ENCODE peak calls at places on chromosomes 4 and X, in four cellular contexts. One of them, this sample, is unnamed. For H3K4me1 and H3K36me3, the result is how much of the 10 kb centered on the place peaks cover.

GRCh38 chr4:187908079-187908501 is 87.5 kb upstream of the ZFP42 start:
- DNase-seq in breast epithelium: no peak
- DNase-seq in DND-41: no peak
- DNase-seq in neuronal stem cell: no peak
- DNase-seq in this sample: no peak

GRCh38 chr4:151629097-151629783 is 131.6 kb downstream of the GATB start:
- DNase-seq in breast epithelium: no peak
- DNase-seq in DND-41: no peak
- DNase-seq in neuronal stem cell: no peak
- DNase-seq in this sample: no peak

GRCh38 chrX:18354369-18355329 is at the start of gene SCML2:
- DNase-seq in breast epithelium: no peak
- DNase-seq in DND-41: no peak
- DNase-seq in neuronal stem cell: peak
- DNase-seq in this sample: peak

GRCh38 chrX:100695302-100695701 is 36.6 kb downstream of the SYTL4 start:
- DNase-seq in breast epithelium: no peak
- DNase-seq in DND-41: no peak
- DNase-seq in neuronal stem cell: no peak
- DNase-seq in this sample: no peak

GRCh38 chr4:6332042-6332668 is 62.5 kb downstream of the WFS1 start:
- DNase-seq in breast epithelium: no peak
- DNase-seq in DND-41: no peak
- DNase-seq in neuronal stem cell: peak
- DNase-seq in this sample: no peak

GRCh38 chr4:48243897-48244296 is 25.7 kb downstream of the TEC start:
- DNase-seq in breast epithelium: no peak
- DNase-seq in DND-41: no peak
- DNase-seq in neuronal stem cell: no peak
- DNase-seq in this sample: no peak

GRCh38 chr4:48899950-48900349 is 6.6 kb downstream of the OCIAD2 start:
- DNase-seq in breast epithelium: no peak
- DNase-seq in DND-41: no peak
- DNase-seq in neuronal stem cell: no peak
- DNase-seq in this sample: no peak

GRCh38 chr4:22090655-22091350 is 142.2 kb upstream of the KCNIP4 start:
- DNase-seq in breast epithelium: no peak
- DNase-seq in DND-41: no peak
- DNase-seq in neuronal stem cell: no peak
- DNase-seq in this sample: no peak

GRCh38 chr4:112840061-112840460 is 203.1 kb downstream of the LARP7 start:
- DNase-seq in breast epithelium: no peak
- DNase-seq in DND-41: no peak
- DNase-seq in neuronal stem cell: no peak
- DNase-seq in this sample: no peak

GRCh38 chr4:7111441-7111840 is 43.6 kb upstream of the GRPEL1 start:
- DNase-seq in breast epithelium: no peak
- DNase-seq in DND-41: no peak
- DNase-seq in neuronal stem cell: no peak
- DNase-seq in this sample: no peak

GRCh38 chr4:8010618-8011017 is 71.0 kb upstream of the AFAP1 start:
- DNase-seq in breast epithelium: no peak
- DNase-seq in DND-41: no peak
- DNase-seq in neuronal stem cell: peak
- DNase-seq in this sample: no peak

GRCh38 chr4:41280010-41280409 is 23.3 kb downstream of the UCHL1 start:
- DNase-seq in breast epithelium: no peak
- DNase-seq in DND-41: no peak
- DNase-seq in neuronal stem cell: no peak
- DNase-seq in this sample: no peak

GRCh38 chr4:109657854-109658253 is 45.4 kb downstream of the CASP6 start:
- DNase-seq in breast epithelium: no peak
- DNase-seq in DND-41: no peak
- DNase-seq in neuronal stem cell: no peak
- DNase-seq in this sample: no peak

GRCh38 chr4:135368826-135369225 is 1167.2 kb upstream of the PABPC4L start:
- DNase-seq in breast epithelium: no peak
- DNase-seq in DND-41: no peak
- DNase-seq in neuronal stem cell: no peak
- DNase-seq in this sample: no peak

GRCh38 chrX:66675541-66675940 is 36.7 kb upstream of the EDA2R start:
- DNase-seq in breast epithelium: no peak
- DNase-seq in DND-41: no peak
- DNase-seq in neuronal stem cell: no peak
- DNase-seq in this sample: no peak

GRCh38 chr4:39166670-39167069 is 15.7 kb upstream of the WDR19 start:
- DNase-seq in breast epithelium: no peak
- DNase-seq in DND-41: no peak
- DNase-seq in neuronal stem cell: no peak
- DNase-seq in this sample: no peak

GRCh38 chrX:116204947-116205346 is 34.4 kb downstream of the AGTR2 start:
- DNase-seq in breast epithelium: no peak
- DNase-seq in DND-41: no peak
- DNase-seq in neuronal stem cell: peak
- DNase-seq in this sample: no peak

GRCh38 chr4:182698212-182698611 is 219.0 kb downstream of the DCTD start:
- DNase-seq in breast epithelium: no peak
- DNase-seq in DND-41: no peak
- DNase-seq in neuronal stem cell: no peak
- DNase-seq in this sample: no peak

GRCh38 chr4:112897548-112897947 is 151.9 kb upstream of the ANK2 start:
- DNase-seq in breast epithelium: no peak
- DNase-seq in DND-41: no peak
- DNase-seq in neuronal stem cell: no peak
- DNase-seq in this sample: no peak

GRCh38 chr4:47662975-47663374 is 174.9 kb downstream of the CORIN start:
- DNase-seq in breast epithelium: no peak
- DNase-seq in DND-41: peak
- DNase-seq in neuronal stem cell: no peak
- DNase-seq in this sample: no peak

GRCh38 chr4:189806506-189806905 is 134.2 kb upstream of the FRG1 start:
- DNase-seq in breast epithelium: no peak
- DNase-seq in DND-41: no peak
- DNase-seq in neuronal stem cell: no peak
- DNase-seq in this sample: no peak

GRCh38 chrX:112746812-112747630 is 67.3 kb upstream of the LHFPL1 start:
- DNase-seq in breast epithelium: no peak
- DNase-seq in DND-41: no peak
- DNase-seq in neuronal stem cell: no peak
- DNase-seq in this sample: no peak

GRCh38 chrX:146435472-146435871 is 374.1 kb upstream of the CXorf51B start:
- DNase-seq in breast epithelium: no peak
- DNase-seq in DND-41: no peak
- DNase-seq in neuronal stem cell: no peak
- DNase-seq in this sample: no peak

GRCh38 chr4:10926025-10926424 is 241.5 kb upstream of the CLNK start:
- DNase-seq in breast epithelium: no peak
- DNase-seq in DND-41: no peak
- DNase-seq in neuronal stem cell: peak
- DNase-seq in this sample: no peak

GRCh38 chr4:23811045-23811620 is 78.7 kb downstream of the PPARGC1A start:
- DNase-seq in breast epithelium: no peak
- DNase-seq in DND-41: no peak
- DNase-seq in neuronal stem cell: no peak
- DNase-seq in this sample: no peak

GRCh38 chr4:42736538-42736937 is 79.6 kb upstream of the ATP8A1 start:
- DNase-seq in breast epithelium: no peak
- DNase-seq in DND-41: no peak
- DNase-seq in neuronal stem cell: no peak
- DNase-seq in this sample: no peak

GRCh38 chr4:150938873-150939499 is 76.1 kb downstream of the LRBA start:
- DNase-seq in breast epithelium: no peak
- DNase-seq in DND-41: no peak
- DNase-seq in neuronal stem cell: no peak
- DNase-seq in this sample: no peak

GRCh38 chr4:118279328-118279727 is 73.5 kb downstream of the PRSS12 start:
- DNase-seq in breast epithelium: no peak
- DNase-seq in DND-41: no peak
- DNase-seq in neuronal stem cell: no peak
- DNase-seq in this sample: peak

GRCh38 chr4:106494066-106494465 is 125.5 kb upstream of the GIMD1 start:
- DNase-seq in breast epithelium: no peak
- DNase-seq in DND-41: no peak
- DNase-seq in neuronal stem cell: no peak
- DNase-seq in this sample: no peak

GRCh38 chrX:105820247-105820646 is 2.1 kb upstream of the NRK start:
- DNase-seq in breast epithelium: no peak
- DNase-seq in DND-41: no peak
- DNase-seq in neuronal stem cell: no peak
- DNase-seq in this sample: no peak

GRCh38 chrX:151694661-151695582 is at the start of gene PRRG3:
- DNase-seq in breast epithelium: no peak
- DNase-seq in DND-41: no peak
- DNase-seq in neuronal stem cell: no peak
- DNase-seq in this sample: no peak

GRCh38 chrX:4179031-4179430 is 465.6 kb upstream of the PRKX start:
- DNase-seq in breast epithelium: no peak
- DNase-seq in DND-41: no peak
- DNase-seq in neuronal stem cell: no peak
- DNase-seq in this sample: no peak

GRCh38 chrX:96183843-96184242 is 500.8 kb upstream of the DIAPH2 start:
- DNase-seq in breast epithelium: no peak
- DNase-seq in DND-41: no peak
- DNase-seq in neuronal stem cell: no peak
- DNase-seq in this sample: no peak

GRCh38 chrX:25534096-25534495 is 518.3 kb upstream of the ARX start:
- DNase-seq in breast epithelium: no peak
- DNase-seq in DND-41: no peak
- DNase-seq in neuronal stem cell: no peak
- DNase-seq in this sample: no peak

GRCh38 chr4:3257125-3257690 is 8.2 kb downstream of the MSANTD1 start:
- DNase-seq in breast epithelium: peak
- DNase-seq in DND-41: no peak
- DNase-seq in neuronal stem cell: no peak
- DNase-seq in this sample: no peak

DNA sequence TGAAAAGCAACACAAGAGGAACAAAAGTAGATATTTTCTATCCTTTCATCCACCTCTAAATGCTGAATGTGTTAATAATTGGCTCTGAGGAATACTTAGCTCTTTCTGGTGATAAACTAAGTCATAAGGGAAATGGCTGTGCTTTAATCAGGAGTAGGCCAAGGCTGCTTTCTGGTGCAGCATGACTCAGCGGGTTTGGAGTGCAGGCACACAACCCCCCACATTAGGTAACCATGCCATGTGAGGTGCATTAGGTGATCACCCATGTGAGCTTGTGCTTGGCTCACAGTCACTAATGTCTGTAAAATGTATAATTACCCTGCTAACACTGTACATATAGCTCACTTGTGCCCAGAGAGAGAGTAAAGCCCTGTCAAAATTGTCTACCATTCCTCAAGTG is 57.2 kb downstream of the USP38 start:
- DNase-seq in breast epithelium: no peak
- DNase-seq in DND-41: peak
- DNase-seq in neuronal stem cell: no peak
- DNase-seq in this sample: no peak
- H3K4me3 ChIP-seq in breast epithelium: no peak
- H3K4me3 ChIP-seq in DND-41: no peak
- H3K4me3 ChIP-seq in neuronal stem cell: no peak
- H3K4me3 ChIP-seq in this sample: no peak

DNA sequence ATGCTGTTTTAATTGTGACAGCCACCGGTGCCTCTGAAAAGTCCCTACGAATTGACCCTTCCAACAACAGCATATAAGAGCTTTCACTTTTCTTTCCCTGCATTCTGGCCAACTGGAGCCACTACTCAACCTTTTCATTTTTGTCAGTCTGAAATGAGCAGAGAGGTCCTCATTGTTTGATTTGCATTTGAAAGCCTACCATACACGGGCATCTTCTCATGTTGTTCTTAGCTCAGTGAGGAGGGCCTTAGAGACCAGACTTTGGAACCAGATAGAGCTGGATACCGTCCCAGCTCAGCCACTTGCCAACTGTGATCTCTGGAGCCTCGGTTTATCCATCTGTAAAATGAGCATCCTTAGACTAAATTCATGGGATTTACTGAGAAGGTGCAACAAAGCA is 16.9 kb upstream of the TMSB4X start:
- DNase-seq in breast epithelium: no peak
- DNase-seq in DND-41: no peak
- DNase-seq in neuronal stem cell: no peak
- DNase-seq in this sample: no peak
- H3K4me1 ChIP-seq in breast epithelium: under half
- H3K4me1 ChIP-seq in DND-41: half or more
- H3K4me1 ChIP-seq in neuronal stem cell: under half
- H3K4me1 ChIP-seq in this sample: half or more

DNA sequence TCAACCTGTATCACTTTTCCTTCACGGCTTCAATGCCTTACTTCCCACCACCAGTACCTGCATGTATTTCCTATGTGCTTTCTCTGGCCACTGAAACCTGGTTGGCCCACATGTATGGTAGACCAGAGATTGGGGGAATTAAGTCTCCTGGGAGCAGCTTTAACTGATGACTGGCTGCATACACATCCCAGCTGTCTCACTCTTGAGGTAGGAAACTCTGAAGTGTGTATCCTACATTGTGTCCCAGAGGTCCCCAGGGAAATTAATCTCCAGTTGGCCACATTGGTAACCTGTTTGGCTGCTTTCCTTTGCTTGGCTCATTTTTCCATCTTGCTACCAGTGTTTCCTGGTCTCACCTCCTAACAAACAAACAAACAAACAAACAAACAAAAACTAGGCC is 124.4 kb downstream of the ZNF827 start:
- DNase-seq in breast epithelium: no peak
- DNase-seq in DND-41: no peak
- DNase-seq in neuronal stem cell: no peak
- DNase-seq in this sample: no peak
- H3K36me3 ChIP-seq in breast epithelium: under half
- H3K36me3 ChIP-seq in DND-41: under half
- H3K36me3 ChIP-seq in neuronal stem cell: under half
- H3K36me3 ChIP-seq in this sample: under half

GRCh38 chr4:133150643-133151300 is 1.7 kb downstream of the PCDH10 start:
- DNase-seq in breast epithelium: no peak
- DNase-seq in DND-41: no peak
- DNase-seq in neuronal stem cell: no peak
- DNase-seq in this sample: no peak

GRCh38 chr4:133151681-133152329 is 2.7 kb downstream of the PCDH10 start:
- DNase-seq in breast epithelium: no peak
- DNase-seq in DND-41: no peak
- DNase-seq in neuronal stem cell: no peak
- DNase-seq in this sample: no peak

GRCh38 chr4:133152801-133153526 is 3.9 kb downstream of the PCDH10 start:
- DNase-seq in breast epithelium: no peak
- DNase-seq in DND-41: no peak
- DNase-seq in neuronal stem cell: no peak
- DNase-seq in this sample: no peak

GRCh38 chr4:133151301-133151680 is 2.2 kb downstream of the PCDH10 start:
- DNase-seq in breast epithelium: no peak
- DNase-seq in DND-41: no peak
- DNase-seq in neuronal stem cell: no peak
- DNase-seq in this sample: no peak

GRCh38 chr4:133152330-133152791 is 3.3 kb downstream of the PCDH10 start:
- DNase-seq in breast epithelium: no peak
- DNase-seq in DND-41: no peak
- DNase-seq in neuronal stem cell: no peak
- DNase-seq in this sample: no peak
- H3K4me3 ChIP-seq in breast epithelium: peak
- H3K4me3 ChIP-seq in DND-41: no peak
- H3K4me3 ChIP-seq in neuronal stem cell: peak
- H3K4me3 ChIP-seq in this sample: no peak